ENCODE peak calls at places on chromosomes 16 and 17, in seven cellular contexts. W is small intestine; Q is stimulated activated CD8-positive, alpha-beta memory T cell treated with anti-CD3 and anti-CD28 coated beads, Interleukin-12 subunit alpha, Interleukin-12 subunit beta, amount 100 ng/mL, for 1 hour; K is stomach; P is brain microvascular endothelial cell; N is body of pancreas; V is T-cell. X is an unnamed sample.

GRCh38 chr16:78385406-78385805 is 286.0 kb downstream of the WWOX start:
- DNase-seq in W (no peak), Q (no peak), K (no peak), P (no peak), N (no peak), V (no peak), X (no peak)

GRCh38 chr16:19963306-19963705 is 78.7 kb upstream of the GPRC5B start:
- DNase-seq in W (no peak), Q (no peak), K (peak; percentile 84), P (no peak), N (no peak), V (no peak), X (peak; percentile 6)

GRCh38 chr16:31107465-31107867 is 720 bp upstream of the BCKDK start:
- DNase-seq in W (no peak), Q (no peak), K (no peak), P (no peak), N (no peak), V (no peak), X (no peak)

GRCh38 chr17:40218006-40218739 is 931 bp upstream of the WIPF2 start:
- DNase-seq in W (no peak), Q (no peak), K (no peak), P (no peak), N (no peak), V (no peak), X (no peak)

GRCh38 chr16:24382929-24383328 is 126.8 kb downstream of the CACNG3 start:
- DNase-seq in W (no peak), Q (no peak), K (no peak), P (no peak), N (no peak), V (no peak), X (no peak)

GRCh38 chr16:69106491-69107291 is 1.2 kb downstream of the HAS3 start:
- DNase-seq in W (peak; percentile 17), Q (no peak), K (no peak), P (no peak), N (no peak), V (no peak), X (no peak)

GRCh38 chr16:10827691-10828341 is 9.2 kb upstream of the TVP23A start:
- DNase-seq in W (no peak), Q (no peak), K (peak; percentile 72), P (peak; percentile 36), N (peak; percentile 70), V (no peak), X (no peak)

GRCh38 chr16:31131841-31132271 is 3.7 kb downstream of the PRSS8 start:
- DNase-seq in W (peak; percentile 99), Q (no peak), K (peak; percentile 66), P (no peak), N (peak; percentile 25), V (no peak), X (no peak)

GRCh38 chr16:52630711-52631110 is 83.8 kb upstream of the TOX3 start:
- DNase-seq in W (no peak), Q (no peak), K (no peak), P (no peak), N (no peak), V (no peak), X (no peak)